ENCODE peak calls at places on chromosomes 4 and X, in six cellular contexts. X, J, F, E, R and W are unnamed samples.
A peak's percentile ranks its signal among the peaks of the same experiment; 100 is the strongest.

GRCh38 chr4:142351958-142352357 is 494.1 kb downstream of the INPP4B start:
- DNase-seq in X (no peak), E (no peak), J (no peak), R (no peak), F (no peak), W (no peak)

GRCh38 chrX:2677764-2678163 is 13.3 kb upstream of the CD99 start:
- DNase-seq in E (no peak), X (no peak), J (peak; percentile 18), R (no peak), F (no peak), W (no peak)

GRCh38 chr4:37991623-37992410 is 31.6 kb downstream of the PTTG2 start:
- DNase-seq in E (no peak), X (no peak), R (no peak), J (no peak), F (no peak), W (no peak)

GRCh38 chrX:153845842-153846241 is 15.5 kb upstream of the PDZD4 start:
- DNase-seq in F (no peak), E (no peak), X (no peak), J (no peak), R (no peak), W (no peak)

GRCh38 chr4:21046121-21046520 is 345.9 kb downstream of the PACRGL start:
- DNase-seq in J (no peak), F (no peak), X (no peak), R (no peak), E (no peak), W (no peak)

GRCh38 chrX:114500622-114501021 is 83.3 kb upstream of the HTR2C start:
- DNase-seq in E (no peak), R (peak; percentile 1), X (no peak), J (no peak), F (no peak), W (no peak)

GRCh38 chr4:157818946-157819692 is 353.7 kb downstream of the GASK1B start:
- DNase-seq in R (no peak), J (no peak), X (no peak), F (no peak), E (no peak), W (no peak)

GRCh38 chr4:102612195-102612594 is 111.0 kb downstream of the NFKB1 start:
- DNase-seq in X (no peak), E (no peak), R (no peak), F (no peak), J (no peak), W (no peak)

GRCh38 chr4:140816806-140817205 is 60.6 kb upstream of the TBC1D9 start:
- DNase-seq in X (no peak), J (no peak), R (no peak), E (no peak), F (no peak), W (no peak)

GRCh38 chr4:55507612-55508011 is 39.1 kb downstream of the CLOCK start:
- DNase-seq in R (no peak), J (no peak), X (no peak), F (no peak), E (no peak), W (no peak)

GRCh38 chr4:142274137-142274536 is 572.0 kb downstream of the INPP4B start:
- DNase-seq in X (no peak), R (no peak), E (no peak), J (no peak), F (no peak), W (no peak)

GRCh38 chrX:138849521-138849920 is 138.0 kb upstream of the FGF13 start:
- DNase-seq in E (no peak), X (no peak), J (no peak), R (no peak), F (no peak), W (no peak)

GRCh38 chr4:85557016-85557901 is 82.3 kb downstream of the ARHGAP24 start:
- DNase-seq in R (no peak), X (no peak), E (peak; percentile 40), F (peak; percentile 2), J (peak; percentile 8), W (no peak)

GRCh38 chrX:3295731-3296130 is 50.7 kb downstream of the MXRA5 start:
- DNase-seq in E (peak; percentile 3), F (peak; percentile 5), X (no peak), J (peak; percentile 8), R (peak; percentile 25), W (peak; percentile 12)

GRCh38 chr4:23782778-23783455 is 106.9 kb downstream of the PPARGC1A start:
- DNase-seq in J (no peak), E (no peak), R (no peak), X (no peak), F (no peak), W (no peak)

GRCh38 chr4:110638347-110638746 is 15.5 kb upstream of the PITX2 start:
- DNase-seq in R (no peak), F (no peak), J (no peak), X (no peak), E (no peak), W (no peak)

GRCh38 chr4:113316879-113317278 is 267.4 kb downstream of the ANK2 start:
- DNase-seq in F (peak; percentile 53), R (peak; percentile 20), J (no peak), E (peak; percentile 51), X (peak; percentile 25), W (no peak)

GRCh38 chr4:98293089-98293887 is 32.1 kb downstream of the RAP1GDS1 start:
- DNase-seq in E (no peak), F (no peak), R (no peak), J (no peak), X (no peak), W (no peak)

GRCh38 chr4:74044676-74045075 is 6.2 kb upstream of the CXCL3 start:
- DNase-seq in J (no peak), E (no peak), R (no peak), F (no peak), X (no peak), W (no peak)

GRCh38 chr4:65719635-65720034 is 49.3 kb upstream of the EPHA5 start:
- DNase-seq in E (no peak), R (no peak), F (no peak), X (no peak), J (no peak), W (no peak)

GRCh38 chr4:76732246-76732645 is 165.7 kb downstream of the SOWAHB start:
- DNase-seq in E (no peak), R (no peak), X (no peak), J (no peak), F (no peak), W (no peak)

GRCh38 chr4:186942745-186943606 is 219.3 kb upstream of the FAT1 start:
- DNase-seq in R (peak; percentile 33), E (no peak), F (peak; percentile 65), J (no peak), X (no peak), W (peak; percentile 36)

GRCh38 chr4:24729041-24729730 is 66.2 kb upstream of the SOD3 start:
- DNase-seq in R (no peak), X (no peak), J (no peak), F (no peak), E (no peak), W (no peak)

GRCh38 chr4:173288698-173289350 is 45.3 kb downstream of the HMGB2 start:
- DNase-seq in X (no peak), J (no peak), F (no peak), E (no peak), R (no peak), W (no peak)

GRCh38 chr4:123166023-123166422 is 230.6 kb upstream of the SPRY1 start:
- DNase-seq in F (no peak), J (no peak), X (no peak), E (no peak), R (no peak), W (no peak)

GRCh38 chr4:97910005-97910404 is 233.3 kb downstream of the STPG2 start:
- DNase-seq in F (peak; percentile 11), E (peak; percentile 2), X (no peak), J (peak; percentile 11), R (no peak), W (no peak)

GRCh38 chr4:150302553-150302952 is 224.3 kb downstream of the DCLK2 start:
- DNase-seq in X (no peak), E (peak; percentile 47), J (peak; percentile 90), R (no peak), F (no peak), W (no peak)

GRCh38 chrX:144275403-144275802 is 391.5 kb downstream of the UBE2NL start:
- DNase-seq in J (no peak), R (no peak), X (no peak), E (no peak), F (no peak), W (no peak)

GRCh38 chr4:20124317-20125026 is 127.2 kb upstream of the SLIT2 start:
- DNase-seq in X (no peak), F (no peak), R (no peak), J (no peak), E (no peak), W (no peak)

GRCh38 chr4:26452565-26453531 is 37.4 kb downstream of the CCKAR start:
- DNase-seq in X (no peak), R (peak; percentile 32), F (no peak), J (no peak), E (no peak), W (no peak)

GRCh38 chr4:9999956-10000551 is 21.2 kb downstream of the SLC2A9 start:
- DNase-seq in F (no peak), E (no peak), X (no peak), J (no peak), R (no peak), W (no peak)

GRCh38 chr4:97013309-97014106 is 1129.8 kb downstream of the STPG2 start:
- DNase-seq in R (no peak), E (no peak), J (no peak), X (no peak), F (no peak), W (no peak)

GRCh38 chr4:139131209-139131870 is 45.7 kb downstream of the ELF2 start:
- DNase-seq in J (no peak), R (no peak), F (no peak), E (no peak), X (no peak), W (no peak)

DNA sequence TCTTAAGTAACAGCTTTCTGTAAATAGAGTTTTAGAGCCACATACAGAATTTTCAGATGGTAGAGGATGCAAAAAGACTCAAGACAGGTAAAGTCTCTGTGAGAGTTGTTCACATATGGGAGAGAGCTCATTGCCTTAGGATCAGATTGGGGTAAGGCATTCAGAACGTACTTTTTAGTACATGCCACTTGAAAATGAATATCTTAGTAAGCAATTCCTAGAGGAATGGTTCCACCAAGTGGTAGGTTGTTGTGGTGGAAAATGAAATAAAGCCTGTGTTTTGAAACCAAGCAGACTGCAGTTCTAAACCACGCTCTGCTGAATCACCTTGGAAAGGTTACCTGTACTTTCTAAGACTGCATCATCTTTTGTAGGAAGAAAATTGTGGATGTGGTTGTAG is 547.0 kb upstream of the LCORL start:
- DNase-seq in X (no peak), J (no peak), R (no peak), E (no peak), F (no peak), W (no peak)
- TF ChIP-seq CTCF in X (no peak), J (no peak), R (peak; percentile 14), E (no peak), F (no peak), W (no peak)

GRCh38 chr4:41579556-41579955 is 41.6 kb downstream of the LIMCH1 start:
- DNase-seq in F (no peak), J (no peak), R (no peak), X (no peak), E (no peak), W (no peak)
- TF ChIP-seq CTCF in F (no peak), J (no peak), R (no peak), X (no peak), E (no peak), W (no peak)

GRCh38 chrX:48493890-48494364 is 14.9 kb upstream of the PORCN start:
- DNase-seq in F (no peak), X (peak; percentile 47), R (no peak), J (peak; percentile 51), E (peak; percentile 41), W (peak; percentile 41)
- TF ChIP-seq CTCF in F (peak; percentile 54), X (no peak), R (peak; percentile 50), J (no peak), E (no peak), W (peak; percentile 41)

GRCh38 chr4:151950993-151951726 is 190.4 kb upstream of the GATB start:
- DNase-seq in E (no peak), J (no peak), X (no peak), F (no peak), R (no peak), W (no peak)
- TF ChIP-seq CTCF in E (no peak), J (no peak), X (no peak), F (no peak), R (no peak), W (no peak)